ENCODE peak calls at places on chromosomes 3 and 15, in nine cellular contexts. K is cardiac muscle cell, B is tibial artery, O is left ventricle myocardium inferior, U is Peyer's patch, F is hepatocyte, Z is transverse colon, Q is HepG2, R is Panc1. I is an unnamed sample.

GRCh38 chr15:98873441-98874218 is 134.0 kb downstream of the PGPEP1L start:
- DNase-seq in R (no peak), K (no peak), O (no peak), B (no peak), Z (no peak), U (no peak), Q (no peak), F (no peak), I (no peak)

GRCh38 chr15:41490355-41490754 is 3.3 kb upstream of the ITPKA start:
- DNase-seq in F (peak; percentile 71), R (peak; percentile 71), O (no peak), U (no peak), Q (peak; percentile 46), K (no peak), Z (no peak), B (no peak), I (no peak)

GRCh38 chr15:52021128-52021671 is 2.2 kb downstream of the MAPK6 start:
- DNase-seq in O (no peak), Z (peak; percentile 47), Q (peak; percentile 74), U (peak; percentile 54), R (peak; percentile 63), B (peak; percentile 53), K (peak; percentile 52), F (peak; percentile 86), I (no peak)

GRCh38 chr3:108099203-108099602 is 8.4 kb upstream of the CD47 start:
- DNase-seq in O (no peak), F (no peak), K (no peak), Z (no peak), Q (no peak), U (no peak), B (no peak), R (no peak), I (no peak)

GRCh38 chr3:162938073-162938472 is 1441.5 kb downstream of the OTOL1 start:
- DNase-seq in K (no peak), R (no peak), Z (no peak), U (no peak), O (no peak), Q (no peak), B (no peak), F (peak; percentile 8), I (no peak)

GRCh38 chr3:32480596-32480995 is 22.1 kb downstream of the CMTM6 start:
- DNase-seq in Q (no peak), O (no peak), B (no peak), K (no peak), F (no peak), Z (no peak), U (no peak), R (no peak), I (no peak)

GRCh38 chr3:65783117-65783516 is 255.6 kb downstream of the MAGI1 start:
- DNase-seq in K (no peak), Q (no peak), F (no peak), U (no peak), Z (no peak), O (no peak), R (no peak), B (no peak), I (no peak)

GRCh38 chr3:192336286-192336685 is 391.1 kb downstream of the FGF12 start:
- DNase-seq in U (no peak), F (no peak), Q (no peak), R (no peak), Z (no peak), O (no peak), K (no peak), B (no peak), I (no peak)

GRCh38 chr15:48876057-48876456 is 1.9 kb upstream of the EID1 start:
- DNase-seq in U (no peak), F (no peak), K (no peak), Q (no peak), O (no peak), R (no peak), Z (no peak), B (no peak), I (no peak)

GRCh38 chr15:85289677-85290365 is 90.6 kb upstream of the AKAP13 start:
- DNase-seq in K (peak; percentile 59), Z (peak; percentile 40), F (peak; percentile 24), B (peak; percentile 28), R (peak; percentile 32), O (peak; percentile 42), U (no peak), Q (peak; percentile 13), I (no peak)

GRCh38 chr3:170360476-170360875 is 3.0 kb downstream of the SKIL start:
- DNase-seq in F (no peak), Q (no peak), O (no peak), R (no peak), B (no peak), K (no peak), U (no peak), Z (no peak), I (no peak)

GRCh38 chr3:129686941-129687340 is 80.5 kb upstream of the PLXND1 start:
- DNase-seq in B (no peak), R (no peak), O (no peak), F (peak; percentile 32), U (no peak), Z (no peak), Q (peak; percentile 83), K (no peak), I (no peak)

GRCh38 chr3:197040679-197041078 is 11.1 kb upstream of the MELTF start:
- DNase-seq in B (no peak), F (no peak), K (no peak), R (no peak), U (no peak), Z (no peak), O (no peak), Q (no peak), I (no peak)

GRCh38 chr15:74653426-74654082 is 37.9 kb downstream of the CLK3 start:
- DNase-seq in F (no peak), K (peak; percentile 86), Q (no peak), B (no peak), O (no peak), Z (peak; percentile 69), R (no peak), U (no peak), I (no peak)

GRCh38 chr15:31465083-31465955 is 138.7 kb downstream of the KLF13 start:
- DNase-seq in Q (no peak), B (no peak), U (no peak), K (no peak), R (no peak), O (no peak), F (no peak), Z (peak; percentile 89), I (peak; percentile 49)

GRCh38 chr3:105365171-105365535 is 1.6 kb upstream of the ALCAM start:
- DNase-seq in U (no peak), B (no peak), R (no peak), Q (no peak), O (no peak), K (no peak), F (no peak), Z (no peak), I (no peak)
- TF ChIP-seq CTCF in U (no peak), B (no peak), R (no peak), Q (no peak), O (no peak), K (no peak), F (no peak), Z (no peak), I (no peak)

DNA sequence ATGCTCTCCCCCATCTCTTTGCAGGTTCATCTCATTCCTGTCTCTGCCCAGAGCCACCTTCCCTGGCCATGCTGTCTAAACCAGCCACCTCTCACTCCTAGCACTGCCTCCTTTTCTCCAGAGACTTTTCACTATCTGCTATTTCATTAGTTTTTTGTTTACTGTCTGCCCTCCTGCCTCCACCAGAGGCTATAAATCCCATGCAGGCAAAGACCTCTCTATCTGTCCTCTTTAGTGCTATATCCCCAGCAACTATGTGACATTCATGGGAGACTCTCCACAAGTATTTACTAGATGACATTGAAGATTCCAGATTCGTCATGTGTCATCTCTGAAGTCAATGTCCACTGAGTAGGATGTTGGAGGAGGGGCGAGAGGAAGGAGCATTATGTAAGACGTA is 3.5 kb upstream of the FAM43A start:
- DNase-seq in Z (no peak), K (no peak), R (no peak), O (no peak), U (no peak), Q (no peak), B (no peak), F (no peak), I (no peak)
- H3K4me3 ChIP-seq in Z (no peak overlapping the region), K (no peak overlapping the region), R (peak overlapping the region; percentile 15), O (no peak overlapping the region), U (no peak overlapping the region), Q (peak overlapping the region; percentile 59), B (no peak overlapping the region), F (no peak overlapping the region), I (no peak overlapping the region)

GRCh38 chr3:15796771-15797599 is 794 bp downstream of the ANKRD28 start:
- DNase-seq in U (no peak), F (peak; percentile 20), Q (peak; percentile 52), R (peak; percentile 48), B (no peak), O (no peak), Z (no peak), K (peak; percentile 8), I (no peak)

GRCh38 chr3:15794842-15795562 is 2.8 kb downstream of the ANKRD28 start:
- DNase-seq in B (no peak), R (no peak), F (no peak), O (no peak), K (no peak), Q (no peak), Z (no peak), U (no peak), I (no peak)

GRCh38 chr3:15796331-15796730 is 1.4 kb downstream of the ANKRD28 start:
- DNase-seq in O (no peak), U (no peak), Q (no peak), F (no peak), B (no peak), K (no peak), Z (no peak), R (no peak), I (no peak)

GRCh38 chr3:15794303-15794771 is 3.4 kb downstream of the ANKRD28 start:
- DNase-seq in Q (no peak), B (no peak), R (no peak), O (no peak), K (no peak), F (no peak), U (no peak), Z (no peak), I (no peak)

DNA sequence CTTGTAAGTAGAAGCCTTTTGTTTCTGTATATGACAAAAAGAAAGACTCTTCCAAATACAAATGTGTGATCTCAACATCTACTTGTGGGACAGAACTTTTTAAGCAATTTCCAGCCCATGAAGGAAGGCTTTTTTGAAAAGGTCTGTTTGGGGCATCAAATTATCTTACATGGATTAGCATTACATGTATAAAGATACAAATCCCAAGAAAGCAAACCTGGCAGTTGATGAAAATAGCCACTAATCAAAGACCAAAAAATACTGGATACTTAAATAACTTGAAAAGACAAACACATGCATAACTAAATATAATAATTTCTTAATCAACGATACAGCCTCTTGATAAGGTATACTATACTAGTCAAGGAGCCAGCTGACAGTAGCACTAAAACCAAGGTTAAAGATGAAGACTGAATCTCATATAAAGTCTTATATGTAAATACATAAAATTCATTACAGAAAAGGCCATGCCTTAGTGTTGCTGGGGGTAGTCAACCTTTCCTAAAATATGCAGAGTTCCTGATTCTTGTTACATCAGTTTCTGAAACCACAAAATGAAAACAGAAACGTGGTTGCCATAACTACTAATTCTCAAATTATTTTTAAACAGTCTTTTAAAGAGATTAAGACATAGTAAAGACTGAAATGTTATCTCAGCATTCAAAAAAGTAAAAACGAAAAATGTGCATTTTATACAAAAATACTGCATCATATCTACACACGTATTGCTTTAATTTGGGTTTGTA is 2.0 kb downstream of the ANKRD28 start:
- DNase-seq in U (no peak), B (no peak), K (no peak), R (no peak), F (no peak), Q (no peak), Z (no peak), O (no peak), I (no peak)
- H3K4me1 ChIP-seq in U (peaks cover 14% of the 10 kb centered on the region), B (peaks cover 19% of the 10 kb centered on the region), K (peaks cover 16% of the 10 kb centered on the region), R (peaks cover 26% of the 10 kb centered on the region), F (peaks cover 9% of the 10 kb centered on the region), Q (peaks cover 42% of the 10 kb centered on the region), Z (peaks cover 49% of the 10 kb centered on the region), O (peaks cover 33% of the 10 kb centered on the region), I (peaks cover 24% of the 10 kb centered on the region)

GRCh38 chr3:51269466-51269865 is 115.6 kb upstream of the MANF start:
- DNase-seq in O (no peak), Q (no peak), U (no peak), K (no peak), B (no peak), Z (no peak), R (no peak), F (no peak), I (no peak)
- TF ChIP-seq CTCF in O (no peak), Q (no peak), U (no peak), K (no peak), B (no peak), Z (no peak), R (no peak), F (no peak), I (no peak)